ENCODE peak calls at places on chromosomes 3 and 15, in four cellular contexts. One of them, this sample, is unnamed.
A peak's percentile ranks its signal among the peaks of the same experiment; 100 is the strongest.

GRCh38 chr15:52706091-52706490 is 26.9 kb upstream of the ATOSA start:
- DNase-seq in GM12878: no peak
- DNase-seq in K562: no peak
- DNase-seq in HepG2: no peak
- DNase-seq in this sample: no peak

GRCh38 chr15:62482715-62483429 is 317.8 kb upstream of the C2CD4B start:
- DNase-seq in K562: peak; percentile 13
- DNase-seq in HepG2: peak; percentile 48
- DNase-seq in GM12878: peak; percentile 75
- DNase-seq in this sample: peak; percentile 49

GRCh38 chr3:32412887-32413286 is 21.2 kb downstream of the CMTM7 start:
- DNase-seq in HepG2: no peak
- DNase-seq in GM12878: no peak
- DNase-seq in K562: no peak
- DNase-seq in this sample: no peak

GRCh38 chr3:155890671-155891190 is 20.3 kb downstream of the GMPS start:
- DNase-seq in GM12878: no peak
- DNase-seq in HepG2: peak; percentile 13
- DNase-seq in K562: peak; percentile 78
- DNase-seq in this sample: no peak

GRCh38 chr15:70091649-70092461 is 5.9 kb downstream of the TLE3 start:
- DNase-seq in GM12878: no peak
- DNase-seq in K562: peak; percentile 47
- DNase-seq in HepG2: peak; percentile 60
- DNase-seq in this sample: no peak

GRCh38 chr3:177419904-177420601 is 222.8 kb upstream of the TBL1XR1 start:
- DNase-seq in GM12878: no peak
- DNase-seq in K562: no peak
- DNase-seq in HepG2: no peak
- DNase-seq in this sample: no peak

GRCh38 chr15:76553102-76553501 is 216.5 kb downstream of the ISL2 start:
- DNase-seq in GM12878: no peak
- DNase-seq in K562: no peak
- DNase-seq in HepG2: no peak
- DNase-seq in this sample: no peak

GRCh38 chr3:160437083-160437455 is 12.5 kb downstream of the TRIM59 start:
- DNase-seq in HepG2: no peak
- DNase-seq in GM12878: no peak
- DNase-seq in K562: no peak
- DNase-seq in this sample: no peak

GRCh38 chr3:143252931-143253330 is 133.4 kb downstream of the CHST2 start:
- DNase-seq in GM12878: no peak
- DNase-seq in K562: no peak
- DNase-seq in HepG2: no peak
- DNase-seq in this sample: no peak

GRCh38 chr3:156307704-156308103 is 187.3 kb downstream of the KCNAB1 start:
- DNase-seq in HepG2: no peak
- DNase-seq in GM12878: no peak
- DNase-seq in K562: no peak
- DNase-seq in this sample: no peak

GRCh38 chr3:169147246-169148008 is 516.1 kb downstream of the MECOM start:
- DNase-seq in K562: peak; percentile 74
- DNase-seq in GM12878: no peak
- DNase-seq in HepG2: no peak
- DNase-seq in this sample: peak; percentile 48

GRCh38 chr3:32614956-32615355 is 44.3 kb upstream of the DYNC1LI1 start:
- DNase-seq in HepG2: no peak
- DNase-seq in GM12878: no peak
- DNase-seq in K562: no peak
- DNase-seq in this sample: no peak

GRCh38 chr3:178083906-178084823 is 452.1 kb upstream of the KCNMB2 start:
- DNase-seq in HepG2: peak; percentile 10
- DNase-seq in GM12878: no peak
- DNase-seq in K562: peak; percentile 32
- DNase-seq in this sample: no peak

GRCh38 chr3:32903953-32904352 is 47.5 kb upstream of the CCR4 start:
- DNase-seq in K562: no peak
- DNase-seq in HepG2: no peak
- DNase-seq in GM12878: no peak
- DNase-seq in this sample: no peak

GRCh38 chr3:194757629-194758028 is 71.9 kb downstream of the FAM43A start:
- DNase-seq in GM12878: no peak
- DNase-seq in K562: no peak
- DNase-seq in HepG2: no peak
- DNase-seq in this sample: no peak

GRCh38 chr15:30979457-30979856 is 12.0 kb downstream of the MTMR10 start:
- DNase-seq in HepG2: no peak
- DNase-seq in GM12878: no peak
- DNase-seq in K562: no peak
- DNase-seq in this sample: no peak

GRCh38 chr3:135090020-135090717 is 295.1 kb downstream of the EPHB1 start:
- DNase-seq in GM12878: no peak
- DNase-seq in HepG2: no peak
- DNase-seq in K562: no peak
- DNase-seq in this sample: no peak

GRCh38 chr15:58526647-58527192 is 94.9 kb downstream of the LIPC start:
- DNase-seq in K562: no peak
- DNase-seq in HepG2: no peak
- DNase-seq in GM12878: no peak
- DNase-seq in this sample: no peak

GRCh38 chr3:9942934-9943690 is 9.1 kb downstream of the PRRT3 start:
- DNase-seq in K562: no peak
- DNase-seq in GM12878: no peak
- DNase-seq in HepG2: no peak
- DNase-seq in this sample: no peak

GRCh38 chr3:108501538-108501937 is 8.9 kb downstream of the MYH15 start:
- DNase-seq in GM12878: no peak
- DNase-seq in K562: no peak
- DNase-seq in HepG2: no peak
- DNase-seq in this sample: no peak

GRCh38 chr3:32996046-32996754 is 44.8 kb downstream of the CCR4 start:
- DNase-seq in HepG2: no peak
- DNase-seq in GM12878: no peak
- DNase-seq in K562: no peak
- DNase-seq in this sample: no peak

DNA sequence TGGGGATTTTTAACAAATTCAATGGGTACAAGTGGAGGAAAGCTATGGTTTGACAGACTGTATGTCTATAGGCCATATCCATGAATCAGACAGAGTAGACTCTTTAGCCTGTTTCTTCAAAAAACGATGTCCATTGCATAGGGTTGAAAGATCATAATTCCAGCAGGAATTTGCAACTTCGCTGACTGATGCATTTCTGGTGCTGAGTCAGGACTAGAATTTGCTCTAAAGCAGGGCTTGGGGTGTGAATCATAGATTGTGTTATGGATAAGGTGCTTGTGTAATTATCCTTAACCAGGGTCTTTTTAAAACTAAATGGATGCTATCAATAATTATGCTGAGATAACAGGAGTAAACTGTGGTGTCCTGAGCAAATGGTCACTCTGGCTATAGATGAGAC is 200.4 kb upstream of the TBC1D5 start:
- DNase-seq in K562: no peak
- DNase-seq in GM12878: no peak
- DNase-seq in HepG2: no peak
- DNase-seq in this sample: no peak
- TF ChIP-seq BHLHE40 in K562: no peak
- TF ChIP-seq BHLHE40 in GM12878: no peak
- TF ChIP-seq BHLHE40 in HepG2: no peak
- TF ChIP-seq BHLHE40 in this sample: no peak

DNA sequence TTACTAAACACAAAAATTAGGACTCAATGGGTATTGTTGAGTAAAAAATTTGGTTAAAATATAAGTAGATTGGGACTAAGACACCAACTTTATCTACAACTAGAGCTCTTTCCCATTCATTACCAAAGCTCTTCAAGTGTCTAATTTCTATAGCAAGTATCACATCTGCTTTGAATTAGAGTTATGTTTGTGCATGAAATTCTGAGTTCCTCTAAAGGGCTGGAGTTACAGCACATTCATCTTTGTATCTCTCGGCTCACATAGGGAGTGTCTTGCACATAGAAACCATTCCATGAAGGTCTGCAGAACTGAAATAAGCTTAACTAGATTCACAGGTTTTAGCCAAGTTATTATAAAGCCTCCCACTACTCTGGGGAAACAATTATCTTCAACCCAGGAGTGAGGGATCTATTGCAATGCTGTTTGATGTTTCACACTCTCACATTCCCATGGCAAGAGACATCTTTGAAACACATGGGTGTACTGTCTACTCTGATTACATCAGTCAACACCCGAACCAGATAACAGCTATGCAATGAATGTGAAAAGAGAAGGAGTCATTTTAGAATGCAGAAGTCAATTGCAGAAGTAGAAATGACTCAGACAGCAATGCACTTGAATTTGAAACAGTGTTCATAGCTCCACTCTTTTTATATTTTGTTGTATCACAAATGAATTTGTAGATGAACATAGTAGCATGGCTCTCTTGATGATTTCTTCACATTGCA is 93.1 kb upstream of the KBTBD8 start:
- DNase-seq in GM12878: no peak
- DNase-seq in K562: no peak
- DNase-seq in HepG2: peak; percentile 12
- DNase-seq in this sample: no peak
- TF ChIP-seq SP1 in GM12878: no peak
- TF ChIP-seq SP1 in K562: no peak
- TF ChIP-seq SP1 in HepG2: no peak
- TF ChIP-seq SP1 in this sample: no peak

GRCh38 chr15:66374179-66374578 is 12.5 kb upstream of the MAP2K1 start:
- DNase-seq in HepG2: no peak
- DNase-seq in GM12878: no peak
- DNase-seq in K562: no peak
- DNase-seq in this sample: no peak

GRCh38 chr15:66364944-66365343 is 8.5 kb upstream of the TIPIN start:
- DNase-seq in HepG2: no peak
- DNase-seq in GM12878: no peak
- DNase-seq in K562: no peak
- DNase-seq in this sample: no peak

GRCh38 chr15:66369773-66370651 is 13.5 kb upstream of the TIPIN start:
- DNase-seq in K562: peak; percentile 16
- DNase-seq in HepG2: no peak
- DNase-seq in GM12878: peak; percentile 68
- DNase-seq in this sample: no peak
- TF ChIP-seq TARDBP in K562: peak; percentile 12
- TF ChIP-seq TARDBP in HepG2: no peak
- TF ChIP-seq TARDBP in GM12878: no peak
- TF ChIP-seq TARDBP in this sample: no peak

GRCh38 chr3:40518067-40518466 is 6.7 kb upstream of the ZNF621 start:
- DNase-seq in GM12878: no peak
- DNase-seq in HepG2: no peak
- DNase-seq in K562: no peak
- DNase-seq in this sample: no peak

GRCh38 chr3:40511031-40511718 is 5.3 kb downstream of the ZNF620 start:
- DNase-seq in HepG2: no peak
- DNase-seq in GM12878: no peak
- DNase-seq in K562: no peak
- DNase-seq in this sample: no peak

GRCh38 chr3:40521254-40521653 is 3.5 kb upstream of the ZNF621 start:
- DNase-seq in HepG2: no peak
- DNase-seq in GM12878: no peak
- DNase-seq in K562: no peak
- DNase-seq in this sample: no peak

GRCh38 chr3:40518848-40519247 is 5.9 kb upstream of the ZNF621 start:
- DNase-seq in HepG2: no peak
- DNase-seq in GM12878: no peak
- DNase-seq in K562: no peak
- DNase-seq in this sample: no peak

GRCh38 chr3:40516201-40516600 is 8.6 kb upstream of the ZNF621 start:
- DNase-seq in HepG2: no peak
- DNase-seq in K562: no peak
- DNase-seq in GM12878: no peak
- DNase-seq in this sample: no peak
- TF ChIP-seq BHLHE40 in HepG2: no peak
- TF ChIP-seq BHLHE40 in K562: no peak
- TF ChIP-seq BHLHE40 in GM12878: no peak
- TF ChIP-seq BHLHE40 in this sample: no peak

DNA sequence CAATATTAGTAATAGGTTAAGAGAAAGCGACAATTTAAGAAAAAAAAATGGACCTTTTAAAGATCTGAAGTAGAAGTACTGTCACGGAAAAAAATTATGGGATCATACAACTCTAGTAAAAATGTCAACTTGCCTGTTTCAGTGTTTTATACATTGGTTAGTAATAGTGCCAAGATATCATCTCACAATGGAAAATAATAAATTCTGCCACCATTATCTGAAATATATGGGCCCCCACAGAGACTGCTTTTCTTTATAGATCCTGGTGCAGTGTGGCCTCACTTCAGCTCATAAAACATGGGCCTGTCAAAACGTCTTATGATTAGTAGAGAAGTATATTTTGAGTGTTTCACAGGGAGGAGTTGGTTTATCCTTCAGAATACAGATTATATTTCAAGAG is 266.3 kb upstream of the EPHA6 start:
- DNase-seq in HepG2: no peak
- DNase-seq in K562: no peak
- DNase-seq in GM12878: no peak
- DNase-seq in this sample: peak; percentile 7
- TF ChIP-seq SP1 in HepG2: no peak
- TF ChIP-seq SP1 in K562: no peak
- TF ChIP-seq SP1 in GM12878: no peak
- TF ChIP-seq SP1 in this sample: no peak

DNA sequence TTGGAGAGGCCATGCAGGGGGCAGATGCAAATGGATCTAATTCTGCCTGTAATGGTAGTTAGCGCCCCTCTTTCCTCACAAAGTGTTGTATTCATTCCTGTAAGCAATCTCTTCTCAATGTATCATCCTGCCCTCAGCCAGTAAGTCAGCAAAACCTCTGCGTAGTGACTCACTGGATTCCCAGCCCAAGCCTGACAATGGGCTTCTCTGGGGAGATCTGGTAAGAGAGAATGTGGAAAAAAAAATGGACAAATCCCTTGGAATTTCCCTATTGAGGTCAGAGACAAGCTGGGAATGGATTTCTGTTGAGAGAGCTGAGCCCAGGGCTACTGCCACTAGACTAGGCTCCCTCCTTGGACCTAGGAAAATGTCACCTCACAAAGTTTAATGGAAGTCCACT is 25.4 kb downstream of the ADPGK start:
- DNase-seq in HepG2: no peak
- DNase-seq in GM12878: no peak
- DNase-seq in K562: no peak
- DNase-seq in this sample: no peak
- TF ChIP-seq TARDBP in HepG2: no peak
- TF ChIP-seq TARDBP in GM12878: no peak
- TF ChIP-seq TARDBP in K562: no peak
- TF ChIP-seq TARDBP in this sample: no peak